ENCODE peak calls at places on chromosomes 5 and 9, in four cellular contexts. F is NCI-H460, S is HCEC 1CT, Z is HTR-8/SVneo. T is an unnamed sample.

GRCh38 chr9:83413367-83413766 is 124.8 kb downstream of the FRMD3 start:
- DNase-seq in F (no peak), S (no peak), Z (no peak), T (no peak)

GRCh38 chr5:141821430-141821925 is 56.7 kb downstream of the PCDH1 start:
- DNase-seq in F (peak), S (peak), Z (peak), T (no peak)

GRCh38 chr5:115657883-115658233 is 32.0 kb upstream of the TMED7 start:
- DNase-seq in F (no peak), S (peak), Z (no peak), T (no peak)

GRCh38 chr5:154320209-154320608 is 125.6 kb upstream of the SAP30L start:
- DNase-seq in F (no peak), S (no peak), Z (no peak), T (no peak)

GRCh38 chr5:57738306-57738705 is 255.7 kb upstream of the ACTBL2 start:
- DNase-seq in F (no peak), S (no peak), Z (no peak), T (no peak)

GRCh38 chr5:65172486-65173129 is 309.1 kb downstream of the ADAMTS6 start:
- DNase-seq in F (no peak), S (peak), Z (no peak), T (no peak)

GRCh38 chr5:124605516-124605915 is 140.9 kb downstream of the ZNF608 start:
- DNase-seq in F (no peak), S (no peak), Z (no peak), T (peak)

GRCh38 chr9:136629879-136630661 is 32.6 kb upstream of the EGFL7 start:
- DNase-seq in F (peak), S (no peak), Z (peak), T (peak)

GRCh38 chr5:124102491-124102890 is 590.5 kb downstream of the CSNK1G3 start:
- DNase-seq in F (no peak), S (peak), Z (no peak), T (no peak)

GRCh38 chr9:87676976-87677775 is 48.7 kb upstream of the CTSL start:
- DNase-seq in F (no peak), S (no peak), Z (no peak), T (peak)

GRCh38 chr9:97237311-97237786 is 70.1 kb upstream of the CCDC180 start:
- DNase-seq in F (no peak), S (no peak), Z (no peak), T (no peak)

GRCh38 chr9:128406848-128407391 is 13.7 kb upstream of the CERCAM start:
- DNase-seq in F (no peak), S (no peak), Z (no peak), T (no peak)

GRCh38 chr9:136759001-136759400 is 958 bp upstream of the LCN8 start:
- DNase-seq in F (no peak), S (no peak), Z (no peak), T (no peak)

GRCh38 chr5:74598731-74599624 is 41.5 kb downstream of the ENC1 start:
- DNase-seq in F (no peak), S (no peak), Z (no peak), T (no peak)

GRCh38 chr9:71349218-71349617 is 227.8 kb upstream of the TRPM3 start:
- DNase-seq in F (no peak), S (peak), Z (no peak), T (no peak)

GRCh38 chr5:5473224-5473623 is 50.7 kb downstream of the ICE1 start:
- DNase-seq in F (no peak), S (peak), Z (no peak), T (no peak)

GRCh38 chr9:113309204-113309813 is 6.1 kb upstream of the RNF183 start:
- DNase-seq in F (peak), S (peak), Z (peak), T (no peak)

GRCh38 chr5:117568622-117569021 is 994.0 kb upstream of the SEMA6A start:
- DNase-seq in F (no peak), S (no peak), Z (no peak), T (no peak)

GRCh38 chr5:120613729-120614128 is 149.6 kb downstream of the PRR16 start:
- DNase-seq in F (no peak), S (peak), Z (no peak), T (no peak)

GRCh38 chr9:129145841-129146292 is 32.2 kb downstream of the IER5L start:
- DNase-seq in F (no peak), S (peak), Z (peak), T (peak)

GRCh38 chr9:137055385-137056364 is 1.8 kb upstream of the ENTPD2 start:
- DNase-seq in F (no peak), S (no peak), Z (no peak), T (peak)

T was measured in left cardiac atrium.